ENCODE peak calls at places on chromosomes 4 and X, in ten cellular contexts. One of them, this sample, is unnamed.

GRCh38 chrX:105653891-105654290 is 168.4 kb upstream of the NRK start:
- DNase-seq in suprapubic skin: no peak
- DNase-seq in tibial nerve: no peak
- DNase-seq in transverse colon: no peak
- DNase-seq in endothelial cell of umbilical vein: no peak
- DNase-seq in A549: no peak
- DNase-seq in right lobe of liver: no peak
- DNase-seq in ovary: no peak
- DNase-seq in uterus: no peak
- DNase-seq in IMR-90: no peak
- DNase-seq in this sample: no peak

GRCh38 chr4:157898836-157899605 is 273.8 kb downstream of the GASK1B start:
- DNase-seq in suprapubic skin: no peak
- DNase-seq in tibial nerve: no peak
- DNase-seq in transverse colon: no peak
- DNase-seq in endothelial cell of umbilical vein: peak
- DNase-seq in A549: no peak
- DNase-seq in right lobe of liver: no peak
- DNase-seq in ovary: no peak
- DNase-seq in uterus: no peak
- DNase-seq in IMR-90: no peak
- DNase-seq in this sample: no peak

GRCh38 chr4:112516401-112517066 is 554 bp upstream of the NEUROG2 start:
- DNase-seq in suprapubic skin: no peak
- DNase-seq in tibial nerve: no peak
- DNase-seq in transverse colon: no peak
- DNase-seq in endothelial cell of umbilical vein: no peak
- DNase-seq in A549: no peak
- DNase-seq in right lobe of liver: no peak
- DNase-seq in ovary: no peak
- DNase-seq in uterus: no peak
- DNase-seq in IMR-90: no peak
- DNase-seq in this sample: no peak

GRCh38 chrX:115561605-115562491 is 874 bp downstream of the PLS3 start:
- DNase-seq in suprapubic skin: peak
- DNase-seq in tibial nerve: peak
- DNase-seq in transverse colon: peak
- DNase-seq in endothelial cell of umbilical vein: peak
- DNase-seq in A549: peak
- DNase-seq in right lobe of liver: peak
- DNase-seq in ovary: peak
- DNase-seq in uterus: peak
- DNase-seq in IMR-90: peak
- DNase-seq in this sample: peak

GRCh38 chrX:103369479-103369878 is 6.9 kb upstream of the BEX3 start:
- DNase-seq in suprapubic skin: no peak
- DNase-seq in tibial nerve: no peak
- DNase-seq in transverse colon: no peak
- DNase-seq in endothelial cell of umbilical vein: no peak
- DNase-seq in A549: no peak
- DNase-seq in right lobe of liver: no peak
- DNase-seq in ovary: no peak
- DNase-seq in uterus: no peak
- DNase-seq in IMR-90: no peak
- DNase-seq in this sample: no peak

GRCh38 chr4:39435875-39436563 is 22.7 kb downstream of the RPL9 start:
- DNase-seq in suprapubic skin: no peak
- DNase-seq in tibial nerve: no peak
- DNase-seq in transverse colon: no peak
- DNase-seq in endothelial cell of umbilical vein: no peak
- DNase-seq in A549: no peak
- DNase-seq in right lobe of liver: no peak
- DNase-seq in ovary: no peak
- DNase-seq in uterus: no peak
- DNase-seq in IMR-90: no peak
- DNase-seq in this sample: no peak

GRCh38 chr4:78624048-78624447 is 72.5 kb downstream of the ANXA3 start:
- DNase-seq in suprapubic skin: no peak
- DNase-seq in tibial nerve: no peak
- DNase-seq in transverse colon: no peak
- DNase-seq in endothelial cell of umbilical vein: no peak
- DNase-seq in A549: no peak
- DNase-seq in right lobe of liver: no peak
- DNase-seq in ovary: no peak
- DNase-seq in uterus: no peak
- DNase-seq in IMR-90: no peak
- DNase-seq in this sample: no peak

GRCh38 chr4:39151120-39151713 is 31.1 kb upstream of the WDR19 start:
- DNase-seq in suprapubic skin: no peak
- DNase-seq in tibial nerve: no peak
- DNase-seq in transverse colon: no peak
- DNase-seq in endothelial cell of umbilical vein: no peak
- DNase-seq in A549: no peak
- DNase-seq in right lobe of liver: no peak
- DNase-seq in ovary: no peak
- DNase-seq in uterus: no peak
- DNase-seq in IMR-90: peak
- DNase-seq in this sample: no peak

GRCh38 chr4:40628888-40629287 is 776 bp downstream of the RBM47 start:
- DNase-seq in suprapubic skin: no peak
- DNase-seq in tibial nerve: no peak
- DNase-seq in transverse colon: no peak
- DNase-seq in endothelial cell of umbilical vein: no peak
- DNase-seq in A549: no peak
- DNase-seq in right lobe of liver: no peak
- DNase-seq in ovary: no peak
- DNase-seq in uterus: no peak
- DNase-seq in IMR-90: no peak
- DNase-seq in this sample: no peak

GRCh38 chr4:40630335-40631021 is 814 bp upstream of the RBM47 start:
- DNase-seq in suprapubic skin: peak
- DNase-seq in tibial nerve: peak
- DNase-seq in transverse colon: peak
- DNase-seq in endothelial cell of umbilical vein: no peak
- DNase-seq in A549: peak
- DNase-seq in right lobe of liver: peak
- DNase-seq in ovary: peak
- DNase-seq in uterus: peak
- DNase-seq in IMR-90: no peak
- DNase-seq in this sample: peak

GRCh38 chr4:40626183-40626990 is 3.3 kb downstream of the RBM47 start:
- DNase-seq in suprapubic skin: no peak
- DNase-seq in tibial nerve: no peak
- DNase-seq in transverse colon: no peak
- DNase-seq in endothelial cell of umbilical vein: no peak
- DNase-seq in A549: no peak
- DNase-seq in right lobe of liver: no peak
- DNase-seq in ovary: no peak
- DNase-seq in uterus: no peak
- DNase-seq in IMR-90: peak
- DNase-seq in this sample: no peak

GRCh38 chr4:40627540-40627939 is 2.1 kb downstream of the RBM47 start:
- DNase-seq in suprapubic skin: no peak
- DNase-seq in tibial nerve: no peak
- DNase-seq in transverse colon: no peak
- DNase-seq in endothelial cell of umbilical vein: no peak
- DNase-seq in A549: no peak
- DNase-seq in right lobe of liver: no peak
- DNase-seq in ovary: no peak
- DNase-seq in uterus: no peak
- DNase-seq in IMR-90: no peak
- DNase-seq in this sample: no peak

DNA sequence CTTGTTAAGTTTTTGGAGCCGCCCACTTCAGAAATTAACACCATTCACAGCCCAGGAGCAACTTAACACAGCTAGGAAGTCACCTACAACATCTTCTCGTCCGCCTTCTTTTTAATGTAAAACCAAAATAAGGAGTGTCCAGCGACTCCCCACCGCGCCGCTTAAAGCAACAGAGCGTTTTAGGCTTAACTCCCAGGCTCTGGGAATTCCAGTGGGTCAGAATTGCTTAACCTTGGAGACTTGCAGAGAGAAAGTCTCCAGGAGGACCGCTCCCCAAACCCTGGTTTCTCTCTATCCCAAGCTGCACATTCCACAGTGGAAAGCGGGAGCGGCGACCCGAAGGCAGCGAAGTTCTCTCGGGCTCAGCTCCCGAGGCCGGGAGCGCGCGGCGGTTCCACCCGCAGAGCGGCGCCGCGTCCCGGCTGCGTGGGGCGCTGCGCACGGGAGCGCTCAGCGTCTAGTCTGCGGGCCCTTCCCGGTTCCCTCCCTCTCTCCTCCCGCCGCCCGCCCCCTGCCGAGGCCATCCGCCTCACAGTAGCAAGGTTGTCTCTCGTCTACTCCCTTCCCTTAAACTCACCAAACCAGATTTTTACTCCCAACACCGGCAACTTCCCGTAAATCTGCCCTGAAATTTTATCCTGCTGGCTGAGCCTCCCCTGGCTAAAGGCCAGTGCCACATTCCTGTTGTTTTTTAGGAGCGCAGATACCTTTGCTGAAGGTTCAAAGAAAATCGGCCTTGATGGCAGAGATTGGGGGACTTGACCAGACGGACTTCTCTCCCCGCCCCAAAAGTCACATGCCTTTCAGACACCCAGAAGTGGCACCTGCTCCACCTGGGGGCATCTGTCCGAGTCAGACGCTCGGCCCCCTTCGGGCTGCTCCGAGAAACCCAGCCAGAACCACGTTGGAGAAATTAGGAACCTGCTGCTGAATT is at the start of gene RBM47:
- DNase-seq in suprapubic skin: peak
- DNase-seq in tibial nerve: peak
- DNase-seq in transverse colon: peak
- DNase-seq in endothelial cell of umbilical vein: peak
- DNase-seq in A549: peak
- DNase-seq in right lobe of liver: peak
- DNase-seq in ovary: peak
- DNase-seq in uterus: peak
- DNase-seq in IMR-90: peak
- DNase-seq in this sample: peak
- TF ChIP-seq POLR2A in suprapubic skin: no peak
- TF ChIP-seq POLR2A in tibial nerve: no peak
- TF ChIP-seq POLR2A in transverse colon: peak
- TF ChIP-seq POLR2A in endothelial cell of umbilical vein: no peak
- TF ChIP-seq POLR2A in A549: peak
- TF ChIP-seq POLR2A in right lobe of liver: peak
- TF ChIP-seq POLR2A in ovary: no peak
- TF ChIP-seq POLR2A in uterus: peak
- TF ChIP-seq POLR2A in IMR-90: no peak
- TF ChIP-seq POLR2A in this sample: no peak

GRCh38 chr4:136124251-136124745 is 1408.0 kb downstream of the PCDH18 start:
- DNase-seq in suprapubic skin: no peak
- DNase-seq in tibial nerve: no peak
- DNase-seq in transverse colon: no peak
- DNase-seq in endothelial cell of umbilical vein: no peak
- DNase-seq in A549: no peak
- DNase-seq in right lobe of liver: no peak
- DNase-seq in ovary: no peak
- DNase-seq in uterus: no peak
- DNase-seq in IMR-90: no peak
- DNase-seq in this sample: no peak

DNA sequence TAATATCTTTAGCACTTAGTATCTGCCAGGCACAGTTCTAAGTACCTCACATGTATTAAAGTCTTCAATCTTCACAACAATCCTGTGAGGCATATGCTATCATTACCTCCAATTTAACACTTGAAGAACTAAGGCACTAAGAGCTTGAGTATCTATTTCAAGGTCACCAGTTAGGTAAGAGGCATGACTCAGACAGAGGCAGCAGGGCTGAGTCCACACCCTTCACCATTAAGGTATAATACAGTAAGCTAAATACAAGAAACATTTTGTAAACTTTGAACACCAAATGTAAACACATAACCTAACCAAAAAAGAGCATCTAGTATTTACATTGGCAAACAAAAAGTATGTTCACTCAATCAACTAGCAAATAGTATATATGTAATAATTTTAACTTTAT is 1410.9 kb downstream of the PCDH18 start:
- DNase-seq in suprapubic skin: no peak
- DNase-seq in tibial nerve: no peak
- DNase-seq in transverse colon: no peak
- DNase-seq in endothelial cell of umbilical vein: no peak
- DNase-seq in A549: peak
- DNase-seq in right lobe of liver: no peak
- DNase-seq in ovary: no peak
- DNase-seq in uterus: no peak
- DNase-seq in IMR-90: no peak
- DNase-seq in this sample: no peak
- H3K4me3 ChIP-seq in suprapubic skin: no peak
- H3K4me3 ChIP-seq in tibial nerve: no peak
- H3K4me3 ChIP-seq in transverse colon: no peak
- H3K4me3 ChIP-seq in endothelial cell of umbilical vein: no peak
- H3K4me3 ChIP-seq in A549: no peak
- H3K4me3 ChIP-seq in right lobe of liver: no peak
- H3K4me3 ChIP-seq in ovary: no peak
- H3K4me3 ChIP-seq in uterus: no peak
- H3K4me3 ChIP-seq in IMR-90: no peak
- H3K4me3 ChIP-seq in this sample: no peak

GRCh38 chrX:107826286-107827136 is 845 bp downstream of the MID2 start:
- DNase-seq in suprapubic skin: no peak
- DNase-seq in tibial nerve: peak
- DNase-seq in transverse colon: peak
- DNase-seq in endothelial cell of umbilical vein: peak
- DNase-seq in A549: peak
- DNase-seq in right lobe of liver: peak
- DNase-seq in ovary: peak
- DNase-seq in uterus: peak
- DNase-seq in IMR-90: peak
- DNase-seq in this sample: no peak

GRCh38 chrX:107827137-107827831 is 1.6 kb downstream of the MID2 start:
- DNase-seq in suprapubic skin: no peak
- DNase-seq in tibial nerve: no peak
- DNase-seq in transverse colon: no peak
- DNase-seq in endothelial cell of umbilical vein: peak
- DNase-seq in A549: no peak
- DNase-seq in right lobe of liver: no peak
- DNase-seq in ovary: no peak
- DNase-seq in uterus: no peak
- DNase-seq in IMR-90: no peak
- DNase-seq in this sample: no peak

GRCh38 chrX:107827852-107828251 is 2.2 kb downstream of the MID2 start:
- DNase-seq in suprapubic skin: no peak
- DNase-seq in tibial nerve: no peak
- DNase-seq in transverse colon: no peak
- DNase-seq in endothelial cell of umbilical vein: no peak
- DNase-seq in A549: no peak
- DNase-seq in right lobe of liver: no peak
- DNase-seq in ovary: no peak
- DNase-seq in uterus: no peak
- DNase-seq in IMR-90: no peak
- DNase-seq in this sample: no peak

GRCh38 chrX:107823456-107823855 is 2.2 kb upstream of the MID2 start:
- DNase-seq in suprapubic skin: no peak
- DNase-seq in tibial nerve: no peak
- DNase-seq in transverse colon: no peak
- DNase-seq in endothelial cell of umbilical vein: peak
- DNase-seq in A549: no peak
- DNase-seq in right lobe of liver: no peak
- DNase-seq in ovary: no peak
- DNase-seq in uterus: no peak
- DNase-seq in IMR-90: peak
- DNase-seq in this sample: no peak

GRCh38 chrX:107825698-107826285 is at the start of gene MID2:
- DNase-seq in suprapubic skin: peak
- DNase-seq in tibial nerve: peak
- DNase-seq in transverse colon: peak
- DNase-seq in endothelial cell of umbilical vein: peak
- DNase-seq in A549: peak
- DNase-seq in right lobe of liver: peak
- DNase-seq in ovary: peak
- DNase-seq in uterus: peak
- DNase-seq in IMR-90: no peak
- DNase-seq in this sample: peak
- TF ChIP-seq POLR2A in suprapubic skin: no peak
- TF ChIP-seq POLR2A in tibial nerve: peak
- TF ChIP-seq POLR2A in transverse colon: peak
- TF ChIP-seq POLR2A in endothelial cell of umbilical vein: no peak
- TF ChIP-seq POLR2A in A549: peak
- TF ChIP-seq POLR2A in right lobe of liver: no peak
- TF ChIP-seq POLR2A in ovary: no peak
- TF ChIP-seq POLR2A in uterus: no peak
- TF ChIP-seq POLR2A in IMR-90: no peak
- TF ChIP-seq POLR2A in this sample: no peak

GRCh38 chr4:45770958-45771357 is 352.9 kb downstream of the GABRG1 start:
- DNase-seq in suprapubic skin: no peak
- DNase-seq in tibial nerve: no peak
- DNase-seq in transverse colon: no peak
- DNase-seq in endothelial cell of umbilical vein: no peak
- DNase-seq in A549: no peak
- DNase-seq in right lobe of liver: no peak
- DNase-seq in ovary: no peak
- DNase-seq in uterus: no peak
- DNase-seq in IMR-90: no peak
- DNase-seq in this sample: no peak
- H3K4me3 ChIP-seq in suprapubic skin: no peak
- H3K4me3 ChIP-seq in tibial nerve: no peak
- H3K4me3 ChIP-seq in transverse colon: no peak
- H3K4me3 ChIP-seq in endothelial cell of umbilical vein: no peak
- H3K4me3 ChIP-seq in A549: no peak
- H3K4me3 ChIP-seq in right lobe of liver: no peak
- H3K4me3 ChIP-seq in ovary: no peak
- H3K4me3 ChIP-seq in uterus: no peak
- H3K4me3 ChIP-seq in IMR-90: no peak
- H3K4me3 ChIP-seq in this sample: no peak

This sample was measured in lower leg skin.